ENCODE peak calls at places on chromosome 21, in six cellular contexts. One of them, this sample, is unnamed.

GRCh38 chr21:43193651-43194302 is 25.0 kb downstream of the CRYAA start:
- DNase-seq in brain microvascular endothelial cell: peak; percentile 89
- DNase-seq in GM12864: no peak
- DNase-seq in PC-3: peak; percentile 88
- DNase-seq in ovary: no peak
- DNase-seq in cardiac fibroblast: peak; percentile 85
- DNase-seq in this sample: peak; percentile 96

GRCh38 chr21:40120944-40121575 is 253.8 kb downstream of the PCP4 start:
- DNase-seq in brain microvascular endothelial cell: no peak
- DNase-seq in ovary: no peak
- DNase-seq in PC-3: peak; percentile 53
- DNase-seq in cardiac fibroblast: peak; percentile 8
- DNase-seq in GM12864: no peak
- DNase-seq in this sample: peak; percentile 43

GRCh38 chr21:34795152-34796141 is 126.7 kb downstream of the CLIC6 start:
- DNase-seq in brain microvascular endothelial cell: no peak
- DNase-seq in GM12864: no peak
- DNase-seq in cardiac fibroblast: peak; percentile 64
- DNase-seq in PC-3: peak; percentile 92
- DNase-seq in ovary: no peak
- DNase-seq in this sample: peak; percentile 88

GRCh38 chr21:29299906-29300546 is 1.3 kb downstream of the BACH1 start:
- DNase-seq in ovary: peak; percentile 22
- DNase-seq in brain microvascular endothelial cell: peak; percentile 82
- DNase-seq in PC-3: peak; percentile 87
- DNase-seq in GM12864: peak; percentile 67
- DNase-seq in cardiac fibroblast: peak; percentile 91
- DNase-seq in this sample: peak; percentile 98

GRCh38 chr21:29624776-29625175 is 315.0 kb downstream of the GRIK1 start:
- DNase-seq in brain microvascular endothelial cell: no peak
- DNase-seq in GM12864: no peak
- DNase-seq in ovary: no peak
- DNase-seq in cardiac fibroblast: no peak
- DNase-seq in PC-3: no peak
- DNase-seq in this sample: no peak

GRCh38 chr21:36792505-36792967 is 93.6 kb downstream of the SIM2 start:
- DNase-seq in brain microvascular endothelial cell: peak; percentile 5
- DNase-seq in PC-3: peak; percentile 77
- DNase-seq in ovary: no peak
- DNase-seq in cardiac fibroblast: no peak
- DNase-seq in GM12864: no peak
- DNase-seq in this sample: peak; percentile 95

GRCh38 chr21:34965200-34966174 is 83.6 kb downstream of the RUNX1 start:
- DNase-seq in cardiac fibroblast: peak; percentile 19
- DNase-seq in PC-3: peak; percentile 93
- DNase-seq in brain microvascular endothelial cell: no peak
- DNase-seq in ovary: no peak
- DNase-seq in GM12864: no peak
- DNase-seq in this sample: peak; percentile 24

GRCh38 chr21:37101384-37101783 is 28.3 kb downstream of the TTC3 start:
- DNase-seq in brain microvascular endothelial cell: no peak
- DNase-seq in cardiac fibroblast: peak; percentile 26
- DNase-seq in PC-3: peak; percentile 12
- DNase-seq in ovary: no peak
- DNase-seq in GM12864: no peak
- DNase-seq in this sample: peak; percentile 45

GRCh38 chr21:18759751-18760161 is 356.2 kb upstream of the TMPRSS15 start:
- DNase-seq in GM12864: no peak
- DNase-seq in brain microvascular endothelial cell: no peak
- DNase-seq in ovary: no peak
- DNase-seq in PC-3: peak; percentile 29
- DNase-seq in cardiac fibroblast: no peak
- DNase-seq in this sample: no peak

GRCh38 chr21:31545036-31545435 is 114.5 kb upstream of the SOD1 start:
- DNase-seq in ovary: no peak
- DNase-seq in brain microvascular endothelial cell: no peak
- DNase-seq in PC-3: no peak
- DNase-seq in cardiac fibroblast: no peak
- DNase-seq in GM12864: no peak
- DNase-seq in this sample: no peak

GRCh38 chr21:29719561-29719960 is 220.2 kb downstream of the GRIK1 start:
- DNase-seq in PC-3: no peak
- DNase-seq in GM12864: no peak
- DNase-seq in cardiac fibroblast: no peak
- DNase-seq in brain microvascular endothelial cell: no peak
- DNase-seq in ovary: no peak
- DNase-seq in this sample: no peak

GRCh38 chr21:27719226-27719625 is 752.3 kb upstream of the ADAMTS5 start:
- DNase-seq in brain microvascular endothelial cell: no peak
- DNase-seq in ovary: no peak
- DNase-seq in GM12864: no peak
- DNase-seq in PC-3: no peak
- DNase-seq in cardiac fibroblast: no peak
- DNase-seq in this sample: no peak

GRCh38 chr21:36532769-36533467 is 53.0 kb upstream of the CLDN14 start:
- DNase-seq in ovary: no peak
- DNase-seq in brain microvascular endothelial cell: no peak
- DNase-seq in cardiac fibroblast: no peak
- DNase-seq in GM12864: no peak
- DNase-seq in PC-3: no peak
- DNase-seq in this sample: no peak

GRCh38 chr21:34732388-34732821 is 63.6 kb downstream of the CLIC6 start:
- DNase-seq in GM12864: no peak
- DNase-seq in ovary: no peak
- DNase-seq in cardiac fibroblast: no peak
- DNase-seq in PC-3: no peak
- DNase-seq in brain microvascular endothelial cell: no peak
- DNase-seq in this sample: peak; percentile 86

GRCh38 chr21:29342394-29342957 is 43.8 kb downstream of the BACH1 start:
- DNase-seq in brain microvascular endothelial cell: peak; percentile 96
- DNase-seq in PC-3: peak; percentile 96
- DNase-seq in GM12864: peak; percentile 35
- DNase-seq in ovary: no peak
- DNase-seq in cardiac fibroblast: peak; percentile 93
- DNase-seq in this sample: peak; percentile 93

GRCh38 chr21:19540287-19540686 is 1136.7 kb upstream of the TMPRSS15 start:
- DNase-seq in PC-3: no peak
- DNase-seq in ovary: no peak
- DNase-seq in GM12864: no peak
- DNase-seq in brain microvascular endothelial cell: no peak
- DNase-seq in cardiac fibroblast: no peak
- DNase-seq in this sample: no peak

GRCh38 chr21:33028759-33029511 is 3.2 kb downstream of the OLIG2 start:
- DNase-seq in PC-3: no peak
- DNase-seq in cardiac fibroblast: no peak
- DNase-seq in GM12864: no peak
- DNase-seq in brain microvascular endothelial cell: no peak
- DNase-seq in ovary: no peak
- DNase-seq in this sample: no peak

GRCh38 chr21:35222541-35222941 is 173.4 kb upstream of the RUNX1 start:
- DNase-seq in cardiac fibroblast: peak; percentile 43
- DNase-seq in GM12864: peak; percentile 55
- DNase-seq in ovary: no peak
- DNase-seq in PC-3: peak; percentile 11
- DNase-seq in brain microvascular endothelial cell: no peak
- DNase-seq in this sample: no peak

GRCh38 chr21:27269646-27270045 is 302.8 kb upstream of the ADAMTS5 start:
- DNase-seq in ovary: peak; percentile 22
- DNase-seq in PC-3: peak; percentile 8
- DNase-seq in GM12864: no peak
- DNase-seq in cardiac fibroblast: peak; percentile 81
- DNase-seq in brain microvascular endothelial cell: peak; percentile 94
- DNase-seq in this sample: peak; percentile 88

GRCh38 chr21:40622531-40622930 is 224.4 kb downstream of the DSCAM start:
- DNase-seq in GM12864: no peak
- DNase-seq in PC-3: no peak
- DNase-seq in cardiac fibroblast: no peak
- DNase-seq in ovary: no peak
- DNase-seq in brain microvascular endothelial cell: no peak
- DNase-seq in this sample: no peak

GRCh38 chr21:33964706-33965325 is 49.2 kb upstream of the ATP5PO start:
- DNase-seq in cardiac fibroblast: no peak
- DNase-seq in brain microvascular endothelial cell: no peak
- DNase-seq in ovary: no peak
- DNase-seq in GM12864: no peak
- DNase-seq in PC-3: no peak
- DNase-seq in this sample: no peak

GRCh38 chr21:45880097-45881068 is 101.2 kb upstream of the COL6A1 start:
- DNase-seq in ovary: peak; percentile 42
- DNase-seq in cardiac fibroblast: peak; percentile 81
- DNase-seq in GM12864: peak; percentile 24
- DNase-seq in PC-3: peak; percentile 91
- DNase-seq in brain microvascular endothelial cell: peak; percentile 76
- DNase-seq in this sample: peak; percentile 56
- TF ChIP-seq CTCF in ovary: no peak
- TF ChIP-seq CTCF in cardiac fibroblast: peak; percentile 75
- TF ChIP-seq CTCF in GM12864: peak; percentile 69
- TF ChIP-seq CTCF in PC-3: peak; percentile 90
- TF ChIP-seq CTCF in brain microvascular endothelial cell: peak; percentile 83
- TF ChIP-seq CTCF in this sample: peak; percentile 64

GRCh38 chr21:45306453-45306831 is 18.7 kb upstream of the POFUT2 start:
- DNase-seq in ovary: peak; percentile 62
- DNase-seq in cardiac fibroblast: no peak
- DNase-seq in GM12864: no peak
- DNase-seq in PC-3: no peak
- DNase-seq in brain microvascular endothelial cell: no peak
- DNase-seq in this sample: no peak
- H3K4me3 ChIP-seq in ovary: no peak overlapping the region
- H3K4me3 ChIP-seq in cardiac fibroblast: no peak overlapping the region
- H3K4me3 ChIP-seq in GM12864: no peak overlapping the region
- H3K4me3 ChIP-seq in PC-3: no peak overlapping the region
- H3K4me3 ChIP-seq in brain microvascular endothelial cell: no peak overlapping the region
- H3K4me3 ChIP-seq in this sample: no peak overlapping the region

DNA sequence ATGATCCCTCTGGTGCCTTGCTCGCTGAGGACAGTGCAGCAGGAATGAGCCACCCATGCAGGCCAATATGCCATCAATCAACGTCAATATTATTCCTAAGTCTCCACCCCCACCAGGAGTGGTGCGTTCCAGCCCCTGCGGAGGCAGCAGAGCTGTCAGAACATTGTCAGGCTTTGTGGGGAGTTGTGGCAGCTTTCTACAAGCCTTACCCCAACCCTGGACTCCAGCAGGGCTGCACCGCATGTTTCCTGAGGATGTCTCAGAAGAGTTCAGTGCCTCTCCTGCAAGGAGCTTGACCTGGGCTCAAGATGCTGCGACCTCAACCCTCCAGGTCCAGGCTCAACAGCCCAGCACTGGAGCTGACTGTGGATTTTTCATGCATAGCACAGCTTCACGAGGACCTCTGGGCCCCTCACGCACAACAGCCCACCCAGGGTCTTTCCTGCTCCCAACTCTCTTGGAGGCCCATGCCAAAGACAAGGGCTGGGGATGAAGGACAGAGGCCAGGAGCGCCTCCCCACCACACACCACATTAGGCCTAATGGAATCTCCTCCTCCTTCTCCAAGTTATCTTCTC is 67.5 kb downstream of the PSMG1 start:
- DNase-seq in PC-3: no peak
- DNase-seq in ovary: no peak
- DNase-seq in brain microvascular endothelial cell: no peak
- DNase-seq in GM12864: no peak
- DNase-seq in cardiac fibroblast: no peak
- DNase-seq in this sample: no peak
- TF ChIP-seq CTCF in PC-3: no peak
- TF ChIP-seq CTCF in ovary: no peak
- TF ChIP-seq CTCF in brain microvascular endothelial cell: no peak
- TF ChIP-seq CTCF in GM12864: no peak
- TF ChIP-seq CTCF in cardiac fibroblast: no peak
- TF ChIP-seq CTCF in this sample: no peak

DNA sequence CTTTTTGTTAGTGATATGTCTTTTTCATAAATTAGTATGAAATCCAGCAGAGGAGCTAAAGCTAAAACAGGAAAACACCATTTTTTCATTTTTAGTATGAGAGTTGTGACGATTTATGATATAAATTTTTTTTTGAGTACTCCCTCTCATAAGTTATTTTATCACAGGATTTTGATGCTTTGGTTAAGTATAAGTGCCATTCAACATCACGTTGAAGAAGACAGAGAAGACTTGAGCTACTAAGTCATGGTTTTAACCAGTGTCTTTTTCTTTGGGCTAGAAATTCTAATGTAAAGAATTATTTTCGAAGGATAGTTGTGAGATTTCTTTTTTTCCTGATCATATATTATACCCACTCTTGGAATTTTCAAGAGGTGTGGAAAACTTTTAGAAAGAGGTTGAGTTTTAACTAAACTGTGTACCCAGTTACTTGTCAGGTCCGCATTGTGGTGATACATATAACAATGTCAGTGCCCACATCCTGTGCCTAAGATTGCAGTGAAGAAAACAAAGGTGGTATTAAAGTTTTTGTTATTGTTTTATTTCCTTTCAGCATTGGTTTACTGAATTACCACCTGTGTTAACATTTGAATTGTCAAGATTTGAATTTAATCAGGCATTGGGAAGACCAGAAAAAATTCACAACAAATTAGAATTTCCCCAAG is 93.8 kb downstream of the USP25 start:
- DNase-seq in PC-3: no peak
- DNase-seq in ovary: no peak
- DNase-seq in brain microvascular endothelial cell: no peak
- DNase-seq in GM12864: no peak
- DNase-seq in cardiac fibroblast: no peak
- DNase-seq in this sample: no peak
- H3K4me3 ChIP-seq in PC-3: no peak overlapping the region
- H3K4me3 ChIP-seq in ovary: no peak overlapping the region
- H3K4me3 ChIP-seq in brain microvascular endothelial cell: no peak overlapping the region
- H3K4me3 ChIP-seq in GM12864: no peak overlapping the region
- H3K4me3 ChIP-seq in cardiac fibroblast: no peak overlapping the region
- H3K4me3 ChIP-seq in this sample: no peak overlapping the region

GRCh38 chr21:38170283-38170682 is 86.5 kb upstream of the KCNJ15 start:
- DNase-seq in brain microvascular endothelial cell: peak; percentile 17
- DNase-seq in cardiac fibroblast: peak; percentile 45
- DNase-seq in ovary: no peak
- DNase-seq in GM12864: no peak
- DNase-seq in PC-3: peak; percentile 66
- DNase-seq in this sample: peak; percentile 71
- TF ChIP-seq CTCF in brain microvascular endothelial cell: peak; percentile 77
- TF ChIP-seq CTCF in cardiac fibroblast: peak; percentile 65
- TF ChIP-seq CTCF in ovary: no peak
- TF ChIP-seq CTCF in GM12864: peak; percentile 51
- TF ChIP-seq CTCF in PC-3: peak; percentile 72
- TF ChIP-seq CTCF in this sample: peak; percentile 82

GRCh38 chr21:41678016-41678935 is 88.6 kb downstream of the RIPK4 start:
- DNase-seq in ovary: no peak
- DNase-seq in PC-3: peak; percentile 99
- DNase-seq in cardiac fibroblast: no peak
- DNase-seq in GM12864: no peak
- DNase-seq in brain microvascular endothelial cell: no peak
- DNase-seq in this sample: peak; percentile 97
- H3K4me3 ChIP-seq in ovary: no peak overlapping the region
- H3K4me3 ChIP-seq in PC-3: peak overlapping the region; percentile 59
- H3K4me3 ChIP-seq in cardiac fibroblast: no peak overlapping the region
- H3K4me3 ChIP-seq in GM12864: no peak overlapping the region
- H3K4me3 ChIP-seq in brain microvascular endothelial cell: no peak overlapping the region
- H3K4me3 ChIP-seq in this sample: peak overlapping the region; percentile 37

GRCh38 chr21:44713846-44714245 is 2.5 kb upstream of the TSPEAR start:
- DNase-seq in GM12864: no peak
- DNase-seq in PC-3: no peak
- DNase-seq in brain microvascular endothelial cell: no peak
- DNase-seq in cardiac fibroblast: no peak
- DNase-seq in ovary: no peak
- DNase-seq in this sample: no peak
- TF ChIP-seq CTCF in GM12864: no peak
- TF ChIP-seq CTCF in PC-3: no peak
- TF ChIP-seq CTCF in brain microvascular endothelial cell: no peak
- TF ChIP-seq CTCF in cardiac fibroblast: no peak
- TF ChIP-seq CTCF in ovary: no peak
- TF ChIP-seq CTCF in this sample: no peak